ENCODE peak calls at places on chromosomes 4 and X, in ten cellular contexts. V, R, N, Z, A, S, Y, M, U and L are unnamed samples.

GRCh38 chr4:22407361-22407760 is 108.5 kb downstream of the ADGRA3 start:
- DNase-seq in V (no peak), Z (no peak), R (no peak), Y (no peak), M (no peak), N (no peak), S (no peak), A (no peak), U (no peak), L (no peak)

GRCh38 chr4:3291411-3291968 is 1.3 kb upstream of the RGS12 start:
- DNase-seq in V (no peak), A (peak), N (no peak), R (peak), S (no peak), Y (no peak), U (peak), Z (no peak), M (no peak), L (no peak)

GRCh38 chr4:183666088-183666487 is 7.0 kb downstream of the TRAPPC11 start:
- DNase-seq in N (no peak), Y (no peak), U (no peak), R (no peak), A (no peak), V (no peak), M (no peak), S (no peak), Z (no peak), L (no peak)

GRCh38 chr4:151567056-151567455 is 158.1 kb downstream of the FHIP1A start:
- DNase-seq in M (no peak), Z (no peak), R (no peak), Y (no peak), V (no peak), A (no peak), S (peak), N (no peak), U (no peak), L (no peak)

GRCh38 chrX:37959212-37960021 is 46.9 kb upstream of the SYTL5 start:
- DNase-seq in Z (no peak), V (no peak), N (no peak), S (no peak), M (no peak), A (peak), Y (no peak), R (peak), U (no peak), L (no peak)

GRCh38 chrX:9730078-9730477 is 35.6 kb downstream of the GPR143 start:
- DNase-seq in N (no peak), A (no peak), Z (no peak), Y (no peak), M (no peak), S (no peak), R (no peak), U (no peak), V (no peak), L (no peak)

GRCh38 chr4:75254745-75255144 is 259.5 kb downstream of the RCHY1 start:
- DNase-seq in N (no peak), U (no peak), Y (no peak), Z (no peak), A (no peak), R (no peak), M (no peak), V (no peak), S (no peak), L (no peak)

GRCh38 chrX:65644621-65645287 is 22.7 kb upstream of the MSN start:
- DNase-seq in U (peak), S (no peak), N (peak), Z (peak), Y (peak), M (no peak), R (no peak), V (no peak), A (peak), L (peak)

GRCh38 chr4:2570551-2571222 is 34.2 kb downstream of the FAM193A start:
- DNase-seq in V (peak), M (no peak), S (no peak), U (no peak), Y (no peak), N (no peak), Z (no peak), R (peak), A (no peak), L (no peak)

GRCh38 chr4:98728871-98729270 is 70.5 kb upstream of the TSPAN5 start:
- DNase-seq in A (no peak), Z (no peak), S (no peak), U (no peak), N (no peak), R (no peak), M (no peak), V (no peak), Y (no peak), L (no peak)

GRCh38 chr4:25075851-25076250 is 45.1 kb upstream of the LGI2 start:
- DNase-seq in U (no peak), Y (no peak), M (no peak), N (no peak), S (no peak), V (no peak), A (peak), Z (no peak), R (no peak), L (no peak)

GRCh38 chr4:123699823-123700822 is 303.5 kb downstream of the SPRY1 start:
- DNase-seq in A (no peak), N (no peak), Y (peak), R (no peak), U (peak), S (no peak), Z (no peak), V (no peak), M (no peak), L (no peak)

GRCh38 chrX:86910027-86910426 is 607.6 kb upstream of the KLHL4 start:
- DNase-seq in R (no peak), N (no peak), S (no peak), M (no peak), Y (no peak), Z (no peak), U (no peak), A (no peak), V (no peak), L (no peak)

GRCh38 chrX:82031250-82031649 is 829.3 kb downstream of the SH3BGRL start:
- DNase-seq in V (no peak), Z (no peak), N (no peak), S (no peak), R (no peak), Y (no peak), A (no peak), U (no peak), M (no peak), L (no peak)

GRCh38 chr4:113222431-113222979 is 173.1 kb downstream of the ANK2 start:
- DNase-seq in R (peak), N (no peak), Z (no peak), V (no peak), Y (peak), A (no peak), S (no peak), M (no peak), U (peak), L (no peak)

GRCh38 chrX:1423215-1423614 is 29.5 kb downstream of the ASMTL start:
- DNase-seq in A (no peak), M (no peak), Y (no peak), N (no peak), Z (no peak), S (no peak), U (no peak), V (no peak), R (no peak), L (no peak)

GRCh38 chr4:171846232-171846631 is 33.0 kb downstream of the GALNTL6 start:
- DNase-seq in Z (no peak), M (peak), V (no peak), Y (peak), S (peak), A (peak), U (peak), R (peak), N (peak), L (no peak)

GRCh38 chrX:103565197-103565596 is 20.1 kb upstream of the TCEAL4 start:
- DNase-seq in N (no peak), M (no peak), R (no peak), U (no peak), A (no peak), Z (no peak), V (no peak), S (no peak), Y (peak), L (no peak)

GRCh38 chrX:21493226-21493850 is 119.1 kb downstream of the CNKSR2 start:
- DNase-seq in Z (no peak), Y (peak), U (no peak), A (no peak), V (no peak), S (no peak), N (peak), M (no peak), R (no peak), L (peak)

GRCh38 chr4:141027421-141027820 is 105.8 kb downstream of the RNF150 start:
- DNase-seq in Y (peak), U (no peak), M (no peak), Z (no peak), N (no peak), A (peak), R (no peak), S (no peak), V (no peak), L (peak)

GRCh38 chr4:39227906-39228305 is 45.6 kb downstream of the WDR19 start:
- DNase-seq in V (no peak), M (no peak), N (no peak), Z (no peak), Y (peak), S (no peak), R (no peak), A (no peak), U (no peak), L (no peak)

GRCh38 chrX:106726485-106727437 is at the start of gene RNF128:
- DNase-seq in Y (peak), R (peak), N (no peak), Z (peak), U (no peak), A (no peak), M (peak), V (no peak), S (no peak), L (peak)

GRCh38 chr4:16196482-16197393 is 29.5 kb downstream of the TAPT1 start:
- DNase-seq in U (peak), M (no peak), S (no peak), N (no peak), Y (peak), Z (no peak), A (no peak), V (no peak), R (peak), L (no peak)

GRCh38 chr4:113645771-113646455 is 115.6 kb downstream of the CAMK2D start:
- DNase-seq in R (peak), Y (peak), Z (no peak), U (peak), M (no peak), N (no peak), S (no peak), V (no peak), A (peak), L (no peak)

GRCh38 chr4:183544109-183544508 is 39.3 kb downstream of the ING2 start:
- DNase-seq in R (no peak), Z (no peak), M (no peak), U (no peak), V (no peak), A (no peak), N (no peak), Y (no peak), S (no peak), L (no peak)